ENCODE peak calls at places on chromosome 5, in eight cellular contexts. F is heart right ventricle; J is CD4-positive, CD25-positive, alpha-beta regulatory T cell; B is upper lobe of right lung; R is CD8-positive, alpha-beta T cell; Z is fibroblast of lung; E is CD4-positive, alpha-beta memory T cell; L is lung. S is an unnamed sample.

GRCh38 chr5:84202136-84202535 is 182.5 kb downstream of the EDIL3 start:
- DNase-seq in F (no peak), J (no peak), B (no peak), R (no peak), Z (no peak), E (no peak), L (no peak), S (no peak)

GRCh38 chr5:112551437-112552018 is 132.5 kb upstream of the EPB41L4A start:
- DNase-seq in F (peak; percentile 64), J (peak; percentile 22), B (no peak), R (no peak), Z (peak; percentile 79), E (peak; percentile 34), L (no peak), S (no peak)

GRCh38 chr5:31133488-31133887 is 60.0 kb upstream of the CDH6 start:
- DNase-seq in F (no peak), J (no peak), B (no peak), R (no peak), Z (no peak), E (no peak), L (no peak), S (no peak)

GRCh38 chr5:126718246-126718868 is 58.6 kb upstream of the LMNB1 start:
- DNase-seq in F (no peak), J (no peak), B (no peak), R (no peak), Z (no peak), E (no peak), L (no peak), S (no peak)

GRCh38 chr5:141623197-141623596 is 4.4 kb upstream of the DIAPH1 start:
- DNase-seq in F (no peak), J (no peak), B (no peak), R (no peak), Z (no peak), E (no peak), L (no peak), S (no peak)

GRCh38 chr5:32319392-32319791 is 6.7 kb upstream of the MTMR12 start:
- DNase-seq in F (no peak), J (no peak), B (no peak), R (no peak), Z (no peak), E (no peak), L (no peak), S (no peak)

GRCh38 chr5:128271859-128272446 is 188.4 kb downstream of the SLC12A2 start:
- DNase-seq in F (peak; percentile 58), J (no peak), B (no peak), R (no peak), Z (peak; percentile 63), E (no peak), L (no peak), S (no peak)

GRCh38 chr5:67358186-67358585 is 161.6 kb upstream of the CD180 start:
- DNase-seq in F (no peak), J (no peak), B (no peak), R (no peak), Z (no peak), E (no peak), L (no peak), S (no peak)

GRCh38 chr5:179530069-179530998 is 20.0 kb upstream of the RUFY1 start:
- DNase-seq in F (peak; percentile 80), J (peak; percentile 29), B (peak; percentile 83), R (peak; percentile 24), Z (peak; percentile 48), E (peak; percentile 43), L (peak; percentile 54), S (peak; percentile 62)

GRCh38 chr5:157652377-157652692 is at the start of gene SOX30:
- DNase-seq in F (no peak), J (no peak), B (no peak), R (no peak), Z (no peak), E (no peak), L (no peak), S (no peak)

GRCh38 chr5:62305358-62305714 is 670 bp upstream of the KIF2A start:
- DNase-seq in F (no peak), J (no peak), B (no peak), R (no peak), Z (no peak), E (no peak), L (no peak), S (no peak)

GRCh38 chr5:1014346-1014745 is 5.7 kb downstream of the NKD2 start:
- DNase-seq in F (no peak), J (no peak), B (no peak), R (no peak), Z (no peak), E (no peak), L (no peak), S (no peak)

GRCh38 chr5:151709109-151709735 is 22.5 kb upstream of the SPARC start:
- DNase-seq in F (no peak), J (no peak), B (no peak), R (no peak), Z (no peak), E (no peak), L (no peak), S (no peak)

DNA sequence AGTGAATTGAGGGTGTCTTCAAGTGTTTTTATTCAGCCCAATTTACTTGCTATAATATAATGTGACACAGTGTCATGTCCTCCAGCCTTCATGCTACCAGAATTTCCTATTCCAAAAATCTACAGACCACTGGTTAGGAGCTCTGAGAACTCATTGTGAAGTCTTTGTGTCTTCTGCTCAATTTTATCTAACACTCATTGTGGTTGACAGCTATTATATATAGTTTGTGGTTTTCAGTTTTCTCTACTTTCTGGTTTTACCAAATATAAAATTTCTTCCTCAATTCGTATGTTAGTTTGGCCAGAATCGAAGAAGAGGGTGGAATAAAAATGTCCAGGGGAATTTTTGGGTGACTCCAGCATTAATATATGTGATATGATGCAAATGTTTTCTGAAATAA is 509.3 kb upstream of the NUDT12 start:
- DNase-seq in F (no peak), J (no peak), B (no peak), R (no peak), Z (no peak), E (no peak), L (no peak), S (no peak)
- H3K4me1 ChIP-seq in F (no peaks in the 10 kb centered on the region), J (no peaks in the 10 kb centered on the region), B (no peaks in the 10 kb centered on the region), R (no peaks in the 10 kb centered on the region), Z (no peaks in the 10 kb centered on the region), E (no peaks in the 10 kb centered on the region), L (no peaks in the 10 kb centered on the region), S (no peaks in the 10 kb centered on the region)

GRCh38 chr5:95872333-95873268 is 50.1 kb upstream of the GLRX start:
- DNase-seq in F (no peak), J (no peak), B (no peak), R (no peak), Z (no peak), E (no peak), L (no peak), S (no peak)
- H3K4me1 ChIP-seq in F (peaks cover 4% of the 10 kb centered on the region), J (peaks cover 29% of the 10 kb centered on the region), B (peaks cover 15% of the 10 kb centered on the region), R (peaks cover 32% of the 10 kb centered on the region), Z (peaks cover 2% of the 10 kb centered on the region), E (peaks cover 34% of the 10 kb centered on the region), L (peaks cover 4% of the 10 kb centered on the region), S (no peaks in the 10 kb centered on the region)

GRCh38 chr5:6720561-6720921 is 7.3 kb downstream of the TENT4A start:
- DNase-seq in F (no peak), J (no peak), B (no peak), R (no peak), Z (no peak), E (no peak), L (no peak), S (no peak)

GRCh38 chr5:6717687-6718086 is 4.5 kb downstream of the TENT4A start:
- DNase-seq in F (no peak), J (no peak), B (peak; percentile 58), R (no peak), Z (no peak), E (no peak), L (peak; percentile 29), S (peak; percentile 6)

GRCh38 chr5:6719896-6720560 is 6.8 kb downstream of the TENT4A start:
- DNase-seq in F (no peak), J (no peak), B (peak; percentile 31), R (no peak), Z (no peak), E (no peak), L (no peak), S (no peak)

GRCh38 chr5:6718161-6718681 is 5.0 kb downstream of the TENT4A start:
- DNase-seq in F (no peak), J (no peak), B (peak; percentile 40), R (no peak), Z (no peak), E (no peak), L (peak; percentile 14), S (no peak)

DNA sequence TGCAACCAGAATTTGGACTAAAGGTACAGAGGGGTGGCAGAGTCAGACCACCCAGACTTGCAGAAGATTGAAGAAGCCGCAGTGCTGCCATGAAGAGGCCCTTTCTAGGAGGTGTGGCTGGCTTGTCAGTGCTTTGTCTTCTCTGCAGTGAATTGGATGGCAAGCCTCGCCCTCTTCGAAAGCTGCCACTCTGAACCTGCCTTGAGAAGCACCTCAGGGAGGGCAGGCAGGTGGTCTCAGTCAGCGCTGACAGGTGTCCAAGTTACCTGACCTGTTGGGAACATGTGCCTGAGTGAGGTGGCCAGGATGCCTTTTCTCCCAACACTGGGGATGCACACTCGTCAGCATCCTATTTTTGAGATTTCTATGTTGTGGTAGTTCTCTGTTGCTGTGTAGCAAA is 6.2 kb downstream of the TENT4A start:
- DNase-seq in F (no peak), J (no peak), B (no peak), R (no peak), Z (no peak), E (no peak), L (no peak), S (no peak)
- H3K4me1 ChIP-seq in F (peaks cover 76% of the 10 kb centered on the region), J (peaks cover 94% of the 10 kb centered on the region), B (peaks cover 82% of the 10 kb centered on the region), R (peaks cover 83% of the 10 kb centered on the region), Z (peaks cover 21% of the 10 kb centered on the region), E (peaks cover 78% of the 10 kb centered on the region), L (peaks cover 33% of the 10 kb centered on the region), S (peaks cover 24% of the 10 kb centered on the region)

GRCh38 chr5:173711466-173711865 is 95.0 kb upstream of the BOD1 start:
- DNase-seq in F (no peak), J (no peak), B (no peak), R (no peak), Z (no peak), E (no peak), L (no peak), S (no peak)

GRCh38 chr5:173709145-173709544 is 92.7 kb upstream of the BOD1 start:
- DNase-seq in F (no peak), J (no peak), B (no peak), R (no peak), Z (no peak), E (no peak), L (no peak), S (no peak)

GRCh38 chr5:173709761-173710160 is 93.3 kb upstream of the BOD1 start:
- DNase-seq in F (no peak), J (no peak), B (peak; percentile 13), R (no peak), Z (no peak), E (no peak), L (no peak), S (no peak)

GRCh38 chr5:173712609-173713176 is 96.2 kb upstream of the BOD1 start:
- DNase-seq in F (no peak), J (no peak), B (peak; percentile 9), R (no peak), Z (no peak), E (no peak), L (no peak), S (no peak)

DNA sequence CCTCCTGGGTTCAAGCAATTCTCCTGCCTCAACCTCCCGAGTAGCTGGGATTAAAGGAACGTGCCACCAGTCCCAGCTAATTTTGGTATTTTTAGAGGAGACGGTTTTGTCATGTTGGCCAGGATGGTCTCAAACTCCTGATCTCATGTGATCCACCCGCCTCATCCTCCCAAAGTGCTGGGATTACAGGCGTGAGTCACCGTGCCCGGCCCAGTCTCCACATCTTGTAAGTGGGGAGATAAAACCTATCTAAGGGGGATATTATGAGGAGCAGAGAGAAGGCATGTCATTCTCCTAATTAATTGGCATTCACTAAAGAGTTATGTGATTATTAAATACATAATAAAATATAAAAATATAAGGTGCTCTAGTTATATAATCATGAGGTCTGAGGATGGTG is 94.1 kb upstream of the BOD1 start:
- DNase-seq in F (no peak), J (no peak), B (peak; percentile 28), R (no peak), Z (no peak), E (no peak), L (no peak), S (no peak)
- H3K4me1 ChIP-seq in F (peaks cover 14% of the 10 kb centered on the region), J (no peaks in the 10 kb centered on the region), B (no peaks in the 10 kb centered on the region), R (no peaks in the 10 kb centered on the region), Z (peaks cover 2% of the 10 kb centered on the region), E (no peaks in the 10 kb centered on the region), L (no peaks in the 10 kb centered on the region), S (no peaks in the 10 kb centered on the region)

S was measured in breast epithelium.